ENCODE peak calls at places on chromosomes 11 and 22, in nine cellular contexts. One of them, this sample, is unnamed.

GRCh38 chr22:42926768-42927167 is 69.7 kb upstream of the ARFGAP3 start:
- DNase-seq in GM23248: no peak
- DNase-seq in hepatocyte: no peak
- DNase-seq in neural progenitor cell: no peak
- DNase-seq in MM.1S: no peak
- DNase-seq in OCI-LY7: no peak
- DNase-seq in PC-3: no peak
- DNase-seq in SK-N-SH: no peak
- DNase-seq in GM23338: no peak
- DNase-seq in this sample: no peak

GRCh38 chr11:74288911-74289310 is 22.5 kb downstream of the P4HA3 start:
- DNase-seq in neural progenitor cell: no peak
- DNase-seq in MM.1S: no peak
- DNase-seq in PC-3: no peak
- DNase-seq in hepatocyte: no peak
- DNase-seq in GM23338: no peak
- DNase-seq in SK-N-SH: no peak
- DNase-seq in OCI-LY7: no peak
- DNase-seq in GM23248: no peak
- DNase-seq in this sample: no peak

GRCh38 chr22:43370045-43370444 is 26.9 kb upstream of the SCUBE1 start:
- DNase-seq in MM.1S: no peak
- DNase-seq in hepatocyte: no peak
- DNase-seq in GM23338: peak
- DNase-seq in neural progenitor cell: no peak
- DNase-seq in OCI-LY7: no peak
- DNase-seq in PC-3: no peak
- DNase-seq in SK-N-SH: no peak
- DNase-seq in GM23248: no peak
- DNase-seq in this sample: no peak

GRCh38 chr11:33802414-33802950 is 28.2 kb upstream of the FBXO3 start:
- DNase-seq in hepatocyte: peak
- DNase-seq in SK-N-SH: peak
- DNase-seq in PC-3: peak
- DNase-seq in GM23338: peak
- DNase-seq in MM.1S: peak
- DNase-seq in neural progenitor cell: peak
- DNase-seq in GM23248: peak
- DNase-seq in OCI-LY7: peak
- DNase-seq in this sample: peak

GRCh38 chr11:49499117-49499516 is 290.7 kb upstream of the FOLH1 start:
- DNase-seq in MM.1S: no peak
- DNase-seq in hepatocyte: no peak
- DNase-seq in PC-3: no peak
- DNase-seq in OCI-LY7: no peak
- DNase-seq in SK-N-SH: no peak
- DNase-seq in GM23248: no peak
- DNase-seq in neural progenitor cell: no peak
- DNase-seq in GM23338: peak
- DNase-seq in this sample: no peak

GRCh38 chr11:71489311-71490043 is 36.5 kb downstream of the NADSYN1 start:
- DNase-seq in OCI-LY7: no peak
- DNase-seq in SK-N-SH: no peak
- DNase-seq in MM.1S: no peak
- DNase-seq in GM23338: no peak
- DNase-seq in neural progenitor cell: no peak
- DNase-seq in hepatocyte: no peak
- DNase-seq in GM23248: no peak
- DNase-seq in PC-3: peak
- DNase-seq in this sample: no peak

GRCh38 chr11:124086447-124086846 is 28.8 kb upstream of the VWA5A start:
- DNase-seq in OCI-LY7: no peak
- DNase-seq in PC-3: no peak
- DNase-seq in SK-N-SH: peak
- DNase-seq in hepatocyte: peak
- DNase-seq in GM23248: no peak
- DNase-seq in neural progenitor cell: peak
- DNase-seq in GM23338: peak
- DNase-seq in MM.1S: no peak
- DNase-seq in this sample: no peak

GRCh38 chr11:130435671-130436070 is 7.3 kb upstream of the ADAMTS8 start:
- DNase-seq in GM23338: no peak
- DNase-seq in PC-3: peak
- DNase-seq in hepatocyte: no peak
- DNase-seq in GM23248: peak
- DNase-seq in SK-N-SH: no peak
- DNase-seq in MM.1S: no peak
- DNase-seq in neural progenitor cell: no peak
- DNase-seq in OCI-LY7: no peak
- DNase-seq in this sample: no peak

GRCh38 chr11:2263012-2263565 is 7.3 kb downstream of the ASCL2 start:
- DNase-seq in MM.1S: no peak
- DNase-seq in SK-N-SH: no peak
- DNase-seq in GM23338: no peak
- DNase-seq in OCI-LY7: no peak
- DNase-seq in neural progenitor cell: no peak
- DNase-seq in GM23248: no peak
- DNase-seq in PC-3: no peak
- DNase-seq in hepatocyte: no peak
- DNase-seq in this sample: no peak

GRCh38 chr11:2262301-2263011 is 7.9 kb downstream of the ASCL2 start:
- DNase-seq in PC-3: no peak
- DNase-seq in SK-N-SH: no peak
- DNase-seq in MM.1S: no peak
- DNase-seq in GM23248: no peak
- DNase-seq in hepatocyte: no peak
- DNase-seq in OCI-LY7: no peak
- DNase-seq in GM23338: no peak
- DNase-seq in neural progenitor cell: no peak
- DNase-seq in this sample: no peak

GRCh38 chr11:2259897-2260451 is 10.4 kb downstream of the ASCL2 start:
- DNase-seq in MM.1S: no peak
- DNase-seq in hepatocyte: no peak
- DNase-seq in GM23248: no peak
- DNase-seq in PC-3: no peak
- DNase-seq in neural progenitor cell: no peak
- DNase-seq in SK-N-SH: no peak
- DNase-seq in OCI-LY7: no peak
- DNase-seq in GM23338: no peak
- DNase-seq in this sample: no peak

GRCh38 chr11:2260491-2261364 is 9.7 kb downstream of the ASCL2 start:
- DNase-seq in SK-N-SH: peak
- DNase-seq in PC-3: no peak
- DNase-seq in MM.1S: no peak
- DNase-seq in GM23248: no peak
- DNase-seq in neural progenitor cell: no peak
- DNase-seq in hepatocyte: no peak
- DNase-seq in GM23338: no peak
- DNase-seq in OCI-LY7: no peak
- DNase-seq in this sample: no peak

DNA sequence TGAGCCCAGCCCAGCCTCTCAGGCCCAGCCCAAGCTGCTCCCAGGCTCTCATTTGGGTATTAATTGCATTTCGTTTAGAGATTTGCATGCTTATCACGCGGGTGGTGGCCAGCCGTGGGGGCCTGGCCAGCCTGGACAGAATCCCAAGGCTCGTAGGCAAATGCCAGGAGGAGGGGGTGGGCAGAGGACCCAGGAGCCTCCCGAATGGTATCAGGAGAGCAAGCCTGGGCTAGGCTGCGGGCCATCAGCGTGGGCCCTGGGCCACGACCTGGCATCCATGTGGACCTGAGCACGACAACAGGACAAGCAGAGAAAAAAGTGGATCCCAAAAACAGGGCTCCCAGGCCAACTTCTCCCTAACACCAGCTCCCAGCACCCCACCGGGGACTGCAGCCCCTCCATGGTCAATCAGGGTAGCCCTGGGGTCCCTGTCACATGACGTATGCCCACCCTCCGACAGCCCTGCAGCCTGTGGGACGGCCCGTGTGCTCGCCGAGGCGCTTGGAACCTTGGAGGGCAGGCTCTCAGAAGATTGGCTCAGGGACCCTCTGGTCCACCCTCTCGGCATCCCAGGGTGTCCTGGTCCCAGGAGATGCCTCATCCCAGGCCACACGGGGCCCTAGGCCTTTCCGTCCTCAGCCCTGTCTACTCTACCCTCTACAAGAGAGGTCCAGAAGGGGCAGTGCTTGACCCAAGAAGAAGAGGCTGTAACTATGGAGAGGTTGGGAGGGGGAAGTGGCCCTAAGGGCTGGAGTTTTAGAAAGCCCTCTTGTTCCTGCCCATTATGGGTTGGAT is 8.8 kb downstream of the ASCL2 start:
- DNase-seq in hepatocyte: no peak
- DNase-seq in OCI-LY7: no peak
- DNase-seq in MM.1S: no peak
- DNase-seq in neural progenitor cell: no peak
- DNase-seq in GM23248: no peak
- DNase-seq in SK-N-SH: no peak
- DNase-seq in PC-3: no peak
- DNase-seq in GM23338: no peak
- DNase-seq in this sample: no peak
- TF ChIP-seq EZH2phosphoT487 in hepatocyte: no peak
- TF ChIP-seq EZH2phosphoT487 in OCI-LY7: no peak
- TF ChIP-seq EZH2phosphoT487 in MM.1S: no peak
- TF ChIP-seq EZH2phosphoT487 in neural progenitor cell: no peak
- TF ChIP-seq EZH2phosphoT487 in GM23248: no peak
- TF ChIP-seq EZH2phosphoT487 in SK-N-SH: no peak
- TF ChIP-seq EZH2phosphoT487 in PC-3: no peak
- TF ChIP-seq EZH2phosphoT487 in GM23338: no peak
- TF ChIP-seq EZH2phosphoT487 in this sample: no peak

GRCh38 chr11:13137778-13138400 is 128.8 kb downstream of the RASSF10 start:
- DNase-seq in GM23338: no peak
- DNase-seq in MM.1S: no peak
- DNase-seq in PC-3: peak
- DNase-seq in SK-N-SH: no peak
- DNase-seq in neural progenitor cell: no peak
- DNase-seq in OCI-LY7: no peak
- DNase-seq in hepatocyte: no peak
- DNase-seq in GM23248: peak
- DNase-seq in this sample: no peak

GRCh38 chr11:13136272-13136596 is 127.1 kb downstream of the RASSF10 start:
- DNase-seq in MM.1S: no peak
- DNase-seq in PC-3: no peak
- DNase-seq in GM23338: no peak
- DNase-seq in neural progenitor cell: no peak
- DNase-seq in OCI-LY7: no peak
- DNase-seq in GM23248: no peak
- DNase-seq in hepatocyte: no peak
- DNase-seq in SK-N-SH: no peak
- DNase-seq in this sample: no peak

GRCh38 chr11:13140028-13140870 is 131.1 kb downstream of the RASSF10 start:
- DNase-seq in GM23248: peak
- DNase-seq in PC-3: peak
- DNase-seq in MM.1S: no peak
- DNase-seq in SK-N-SH: no peak
- DNase-seq in GM23338: no peak
- DNase-seq in OCI-LY7: no peak
- DNase-seq in neural progenitor cell: no peak
- DNase-seq in hepatocyte: peak
- DNase-seq in this sample: no peak

GRCh38 chr11:13134886-13135285 is 125.8 kb downstream of the RASSF10 start:
- DNase-seq in GM23338: no peak
- DNase-seq in PC-3: no peak
- DNase-seq in OCI-LY7: no peak
- DNase-seq in GM23248: no peak
- DNase-seq in SK-N-SH: no peak
- DNase-seq in hepatocyte: no peak
- DNase-seq in neural progenitor cell: no peak
- DNase-seq in MM.1S: no peak
- DNase-seq in this sample: no peak

DNA sequence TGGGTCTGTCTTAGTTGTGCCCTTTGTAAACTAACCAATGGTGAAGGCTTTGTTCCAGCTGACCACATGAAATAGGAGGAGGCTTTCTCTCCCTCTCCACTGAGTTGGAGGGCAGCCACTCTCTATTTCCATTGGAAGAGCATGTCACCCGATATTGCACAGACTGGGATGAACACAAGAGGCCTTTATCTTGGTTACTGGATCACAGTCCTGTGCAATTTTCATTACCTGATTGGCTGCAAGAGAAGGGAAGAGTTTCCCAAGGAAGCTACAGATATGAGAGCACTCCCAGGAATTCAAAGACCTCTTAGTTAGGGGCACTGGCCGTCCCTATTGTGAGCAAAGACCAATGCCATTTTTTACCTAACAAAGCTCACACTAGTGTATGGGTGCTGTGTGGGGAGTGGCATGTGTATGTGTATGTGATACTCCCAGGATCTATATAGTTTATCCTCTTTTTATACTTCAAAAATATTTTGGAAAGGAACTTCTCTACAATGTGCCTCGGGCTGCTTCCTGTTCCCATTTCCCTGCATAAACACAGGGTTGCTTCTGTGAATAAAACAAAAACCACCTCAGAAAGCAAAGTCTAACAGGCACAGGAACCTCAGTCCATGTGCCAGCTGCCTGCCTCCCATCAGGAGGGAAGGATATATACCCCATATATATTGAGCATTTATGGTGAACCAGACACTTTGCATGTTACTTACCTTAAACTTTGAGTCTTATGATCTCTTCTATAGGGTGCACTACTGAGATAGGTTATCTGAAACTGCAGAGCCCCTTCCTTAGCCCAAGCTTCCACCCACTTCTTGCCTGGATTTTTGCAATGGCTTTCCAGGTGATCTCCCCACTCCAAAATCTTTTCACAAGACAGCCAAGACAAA is 126.5 kb downstream of the RASSF10 start:
- DNase-seq in OCI-LY7: no peak
- DNase-seq in PC-3: no peak
- DNase-seq in neural progenitor cell: peak
- DNase-seq in SK-N-SH: no peak
- DNase-seq in MM.1S: no peak
- DNase-seq in GM23248: peak
- DNase-seq in GM23338: peak
- DNase-seq in hepatocyte: no peak
- DNase-seq in this sample: no peak
- TF ChIP-seq EZH2phosphoT487 in OCI-LY7: no peak
- TF ChIP-seq EZH2phosphoT487 in PC-3: no peak
- TF ChIP-seq EZH2phosphoT487 in neural progenitor cell: no peak
- TF ChIP-seq EZH2phosphoT487 in SK-N-SH: no peak
- TF ChIP-seq EZH2phosphoT487 in MM.1S: no peak
- TF ChIP-seq EZH2phosphoT487 in GM23248: no peak
- TF ChIP-seq EZH2phosphoT487 in GM23338: no peak
- TF ChIP-seq EZH2phosphoT487 in hepatocyte: no peak
- TF ChIP-seq EZH2phosphoT487 in this sample: no peak

GRCh38 chr11:90434858-90435257 is 212.0 kb upstream of the CHORDC1 start:
- DNase-seq in PC-3: peak
- DNase-seq in GM23248: no peak
- DNase-seq in hepatocyte: peak
- DNase-seq in OCI-LY7: no peak
- DNase-seq in neural progenitor cell: peak
- DNase-seq in SK-N-SH: no peak
- DNase-seq in MM.1S: no peak
- DNase-seq in GM23338: peak
- DNase-seq in this sample: no peak
- TF ChIP-seq EZH2phosphoT487 in PC-3: no peak
- TF ChIP-seq EZH2phosphoT487 in GM23248: no peak
- TF ChIP-seq EZH2phosphoT487 in hepatocyte: no peak
- TF ChIP-seq EZH2phosphoT487 in OCI-LY7: no peak
- TF ChIP-seq EZH2phosphoT487 in neural progenitor cell: no peak
- TF ChIP-seq EZH2phosphoT487 in SK-N-SH: no peak
- TF ChIP-seq EZH2phosphoT487 in MM.1S: no peak
- TF ChIP-seq EZH2phosphoT487 in GM23338: no peak
- TF ChIP-seq EZH2phosphoT487 in this sample: no peak

DNA sequence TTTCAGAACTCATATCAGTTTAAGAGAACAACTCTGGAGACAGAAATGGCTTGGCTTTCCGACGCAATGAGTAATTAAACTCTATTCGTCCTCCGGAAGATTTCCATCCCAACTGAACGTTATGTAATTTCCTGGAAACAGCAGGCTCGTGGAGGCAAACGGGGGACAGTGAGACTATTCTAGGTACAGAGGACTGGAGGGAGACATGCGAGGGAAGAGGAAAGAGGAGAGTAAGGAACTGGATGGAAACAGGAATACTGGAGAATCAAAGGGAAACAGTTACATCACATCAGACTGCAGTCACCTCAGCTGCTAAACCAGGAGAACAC is 28.3 kb downstream of the PPP2R1B start:
- DNase-seq in GM23338: no peak
- DNase-seq in PC-3: no peak
- DNase-seq in hepatocyte: no peak
- DNase-seq in GM23248: peak
- DNase-seq in SK-N-SH: no peak
- DNase-seq in MM.1S: no peak
- DNase-seq in OCI-LY7: no peak
- DNase-seq in neural progenitor cell: no peak
- DNase-seq in this sample: no peak
- TF ChIP-seq EZH2phosphoT487 in GM23338: no peak
- TF ChIP-seq EZH2phosphoT487 in PC-3: no peak
- TF ChIP-seq EZH2phosphoT487 in hepatocyte: no peak
- TF ChIP-seq EZH2phosphoT487 in GM23248: no peak
- TF ChIP-seq EZH2phosphoT487 in SK-N-SH: no peak
- TF ChIP-seq EZH2phosphoT487 in MM.1S: no peak
- TF ChIP-seq EZH2phosphoT487 in OCI-LY7: no peak
- TF ChIP-seq EZH2phosphoT487 in neural progenitor cell: no peak
- TF ChIP-seq EZH2phosphoT487 in this sample: no peak

This sample was measured in HCT116.